ENCODE peak calls at places on chromosome 15, in six cellular contexts. T, K, P, Q, L and N are unnamed samples.

GRCh38 chr15:37093480-37094410 is 6.6 kb downstream of the MEIS2 start:
- DNase-seq in K (no peak), Q (peak; percentile 37), L (no peak), P (no peak), T (peak; percentile 75), N (no peak)

GRCh38 chr15:78540135-78540954 is at the start of gene PSMA4:
- DNase-seq in T (peak; percentile 89), Q (peak; percentile 70), K (peak; percentile 99), P (peak; percentile 97), L (peak; percentile 86), N (peak; percentile 94)

GRCh38 chr15:70902105-70902504 is 9.5 kb downstream of the LRRC49 start:
- DNase-seq in K (peak; percentile 61), Q (no peak), P (no peak), T (peak; percentile 92), L (no peak), N (no peak)

GRCh38 chr15:39580630-39581500 is at the start of gene THBS1:
- DNase-seq in P (peak; percentile 89), Q (peak; percentile 76), L (peak; percentile 56), K (peak; percentile 95), T (peak; percentile 91), N (peak; percentile 96)

GRCh38 chr15:93300796-93301195 is 211.8 kb upstream of the RGMA start:
- DNase-seq in T (no peak), Q (no peak), L (no peak), P (no peak), K (no peak), N (no peak)

GRCh38 chr15:80503319-80503952 is 99.3 kb downstream of the ARNT2 start:
- DNase-seq in T (no peak), Q (no peak), L (no peak), P (no peak), K (no peak), N (no peak)

GRCh38 chr15:57149196-57149595 is 227.1 kb upstream of the CGNL1 start:
- DNase-seq in P (no peak), Q (no peak), K (peak; percentile 6), T (peak; percentile 87), L (no peak), N (no peak)

GRCh38 chr15:63340878-63341277 is 40.8 kb downstream of the CA12 start:
- DNase-seq in K (no peak), P (no peak), T (no peak), Q (no peak), L (no peak), N (no peak)

GRCh38 chr15:87959658-87960057 is 296.9 kb downstream of the NTRK3 start:
- DNase-seq in K (no peak), L (no peak), T (no peak), P (no peak), Q (no peak), N (no peak)

GRCh38 chr15:40115670-40116093 is 7.0 kb upstream of the BMF start:
- DNase-seq in Q (no peak), L (no peak), T (peak; percentile 21), K (no peak), P (no peak), N (no peak)

GRCh38 chr15:31485911-31486461 is 159.4 kb downstream of the KLF13 start:
- DNase-seq in K (no peak), P (no peak), T (peak; percentile 32), Q (no peak), L (no peak), N (no peak)

GRCh38 chr15:58593870-58594269 is 155.6 kb downstream of the ADAM10 start:
- DNase-seq in P (no peak), T (no peak), K (no peak), Q (no peak), L (no peak), N (no peak)

GRCh38 chr15:38252481-38253311 is at the start of gene SPRED1:
- DNase-seq in K (peak; percentile 85), L (peak; percentile 44), T (peak; percentile 53), Q (peak; percentile 29), P (peak; percentile 90), N (peak; percentile 84)

GRCh38 chr15:73924258-73924921 is 1.9 kb upstream of the LOXL1 start:
- DNase-seq in K (peak; percentile 82), L (peak; percentile 59), P (no peak), Q (peak; percentile 78), T (peak; percentile 90), N (peak; percentile 39)

GRCh38 chr15:82648257-82649103 is 1.3 kb upstream of the CPEB1 start:
- DNase-seq in Q (no peak), P (no peak), L (no peak), K (no peak), T (peak; percentile 3), N (no peak)

GRCh38 chr15:56765252-56765651 is 31.9 kb upstream of the ZNF280D start:
- DNase-seq in L (no peak), Q (no peak), P (no peak), T (peak; percentile 82), K (peak; percentile 72), N (no peak)

GRCh38 chr15:101509279-101509678 is 19.8 kb upstream of the PCSK6 start:
- DNase-seq in P (no peak), T (no peak), Q (no peak), L (no peak), K (no peak), N (no peak)

GRCh38 chr15:27820722-27821121 is 278.4 kb downstream of the OCA2 start:
- DNase-seq in T (no peak), L (no peak), P (no peak), Q (no peak), K (no peak), N (no peak)

GRCh38 chr15:75355369-75355768 is 8.5 kb downstream of the NEIL1 start:
- DNase-seq in Q (no peak), K (no peak), L (no peak), T (no peak), P (no peak), N (no peak)

GRCh38 chr15:67836134-67836455 is 3.8 kb downstream of the RNU6-1 start:
- DNase-seq in T (no peak), L (no peak), P (no peak), Q (no peak), K (peak; percentile 51), N (no peak)

GRCh38 chr15:42053914-42054313 is 33.1 kb upstream of the PLA2G4E start:
- DNase-seq in K (no peak), Q (no peak), T (no peak), L (no peak), P (no peak), N (no peak)

GRCh38 chr15:57281357-57281756 is 94.9 kb upstream of the CGNL1 start:
- DNase-seq in T (no peak), L (no peak), K (no peak), Q (no peak), P (no peak), N (no peak)

GRCh38 chr15:38699633-38700230 is 135.1 kb upstream of the RASGRP1 start:
- DNase-seq in P (no peak), Q (peak; percentile 25), K (peak; percentile 78), T (peak; percentile 73), L (peak; percentile 52), N (peak; percentile 53)

GRCh38 chr15:78996876-78997275 is 52.0 kb upstream of the CTSH start:
- DNase-seq in K (no peak), P (peak; percentile 36), Q (peak; percentile 31), T (no peak), L (no peak), N (no peak)

GRCh38 chr15:63019539-63020109 is 22.9 kb upstream of the TPM1 start:
- DNase-seq in K (peak; percentile 37), L (no peak), T (peak; percentile 95), Q (peak; percentile 30), P (no peak), N (no peak)

GRCh38 chr15:35777016-35777415 is 231.1 kb upstream of the DPH6 start:
- DNase-seq in K (no peak), T (no peak), P (no peak), L (no peak), Q (no peak), N (no peak)